ENCODE peak calls at places on chromosomes 2 and 18, in nine cellular contexts. One of them, this sample, is unnamed. For H3K4me1 and H3K79me2, the result is how much of the 10 kb centered on the place peaks cover.

GRCh38 chr2:198113316-198113715 is 308.9 kb downstream of the PLCL1 start:
- DNase-seq in HepG2: no peak
- DNase-seq in H9: no peak
- DNase-seq in mesendoderm: no peak
- DNase-seq in fibroblast of lung: no peak
- DNase-seq in Karpas-422: no peak
- DNase-seq in K562: no peak
- DNase-seq in osteoblast: no peak
- DNase-seq in GM23338: no peak
- DNase-seq in this sample: no peak

GRCh38 chr18:7158201-7158600 is 40.6 kb upstream of the LAMA1 start:
- DNase-seq in HepG2: no peak
- DNase-seq in H9: no peak
- DNase-seq in mesendoderm: peak
- DNase-seq in fibroblast of lung: peak
- DNase-seq in Karpas-422: no peak
- DNase-seq in K562: no peak
- DNase-seq in osteoblast: no peak
- DNase-seq in GM23338: no peak
- DNase-seq in this sample: no peak

GRCh38 chr2:179606141-179606540 is 255.3 kb downstream of the ZNF385B start:
- DNase-seq in HepG2: no peak
- DNase-seq in H9: no peak
- DNase-seq in mesendoderm: no peak
- DNase-seq in fibroblast of lung: no peak
- DNase-seq in Karpas-422: no peak
- DNase-seq in K562: no peak
- DNase-seq in osteoblast: no peak
- DNase-seq in GM23338: no peak
- DNase-seq in this sample: no peak

GRCh38 chr18:48563027-48563426 is 24.2 kb downstream of the CTIF start:
- DNase-seq in HepG2: no peak
- DNase-seq in H9: no peak
- DNase-seq in mesendoderm: peak
- DNase-seq in fibroblast of lung: peak
- DNase-seq in Karpas-422: no peak
- DNase-seq in K562: peak
- DNase-seq in osteoblast: peak
- DNase-seq in GM23338: no peak
- DNase-seq in this sample: no peak

GRCh38 chr18:77495079-77495478 is 245.4 kb downstream of the GALR1 start:
- DNase-seq in HepG2: no peak
- DNase-seq in H9: no peak
- DNase-seq in mesendoderm: no peak
- DNase-seq in fibroblast of lung: no peak
- DNase-seq in Karpas-422: no peak
- DNase-seq in K562: no peak
- DNase-seq in osteoblast: no peak
- DNase-seq in GM23338: no peak
- DNase-seq in this sample: no peak

GRCh38 chr2:232871835-232872736 is 2.0 kb downstream of the SNORC start:
- DNase-seq in HepG2: peak
- DNase-seq in H9: no peak
- DNase-seq in mesendoderm: no peak
- DNase-seq in fibroblast of lung: no peak
- DNase-seq in Karpas-422: no peak
- DNase-seq in K562: no peak
- DNase-seq in osteoblast: peak
- DNase-seq in GM23338: no peak
- DNase-seq in this sample: no peak

GRCh38 chr2:207253946-207254345 is 88.2 kb upstream of the KLF7 start:
- DNase-seq in HepG2: no peak
- DNase-seq in H9: no peak
- DNase-seq in mesendoderm: peak
- DNase-seq in fibroblast of lung: peak
- DNase-seq in Karpas-422: no peak
- DNase-seq in K562: no peak
- DNase-seq in osteoblast: peak
- DNase-seq in GM23338: no peak
- DNase-seq in this sample: no peak

GRCh38 chr2:38706846-38707345 is 41.0 kb downstream of the GALM start:
- DNase-seq in HepG2: no peak
- DNase-seq in H9: no peak
- DNase-seq in mesendoderm: no peak
- DNase-seq in fibroblast of lung: no peak
- DNase-seq in Karpas-422: no peak
- DNase-seq in K562: no peak
- DNase-seq in osteoblast: no peak
- DNase-seq in GM23338: no peak
- DNase-seq in this sample: no peak

GRCh38 chr2:237323656-237324055 is 90.3 kb downstream of the COL6A3 start:
- DNase-seq in HepG2: no peak
- DNase-seq in H9: no peak
- DNase-seq in mesendoderm: no peak
- DNase-seq in fibroblast of lung: no peak
- DNase-seq in Karpas-422: no peak
- DNase-seq in K562: no peak
- DNase-seq in osteoblast: no peak
- DNase-seq in GM23338: no peak
- DNase-seq in this sample: no peak

GRCh38 chr2:75627902-75628504 is 18.6 kb upstream of the MRPL19 start:
- DNase-seq in HepG2: peak
- DNase-seq in H9: peak
- DNase-seq in mesendoderm: peak
- DNase-seq in fibroblast of lung: peak
- DNase-seq in Karpas-422: peak
- DNase-seq in K562: peak
- DNase-seq in osteoblast: peak
- DNase-seq in GM23338: peak
- DNase-seq in this sample: peak

GRCh38 chr18:21179590-21180220 is 62.3 kb upstream of the GREB1L start:
- DNase-seq in HepG2: peak
- DNase-seq in H9: peak
- DNase-seq in mesendoderm: peak
- DNase-seq in fibroblast of lung: peak
- DNase-seq in Karpas-422: peak
- DNase-seq in K562: peak
- DNase-seq in osteoblast: no peak
- DNase-seq in GM23338: peak
- DNase-seq in this sample: peak

DNA sequence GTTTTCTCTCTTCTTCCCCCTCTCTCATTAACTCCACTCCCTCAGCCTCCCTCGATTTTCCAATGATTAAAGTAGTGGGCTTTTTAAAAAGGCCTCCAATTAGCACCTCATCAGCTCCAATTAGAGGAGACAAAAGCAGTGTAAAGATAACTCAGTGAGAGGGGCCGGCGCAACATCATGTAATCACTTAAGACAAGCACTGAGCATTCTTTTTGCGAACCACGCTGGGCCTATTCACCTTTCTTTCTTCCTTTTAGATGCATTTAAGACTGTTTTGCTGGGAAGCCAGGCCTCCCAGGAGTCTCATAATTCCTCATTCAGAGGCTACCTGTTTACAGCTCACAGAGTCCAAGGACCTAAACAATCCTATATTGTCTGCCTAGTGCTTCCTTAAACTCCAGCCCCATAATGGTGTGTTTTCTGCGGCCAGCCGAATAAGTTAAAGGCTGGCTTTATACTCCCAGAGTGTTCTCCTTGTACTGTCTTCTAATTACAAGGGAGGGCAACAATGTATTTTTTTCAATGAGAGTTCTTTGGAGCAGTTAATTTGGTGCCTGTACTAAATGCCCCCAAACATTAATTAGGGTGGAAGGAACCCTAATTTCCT is 27.9 kb upstream of the LMAN1 start:
- DNase-seq in HepG2: no peak
- DNase-seq in H9: peak
- DNase-seq in mesendoderm: peak
- DNase-seq in fibroblast of lung: no peak
- DNase-seq in Karpas-422: no peak
- DNase-seq in K562: no peak
- DNase-seq in osteoblast: no peak
- DNase-seq in GM23338: peak
- DNase-seq in this sample: peak
- H3K27ac ChIP-seq in HepG2: no peak
- H3K27ac ChIP-seq in H9: no peak
- H3K27ac ChIP-seq in mesendoderm: no peak
- H3K27ac ChIP-seq in fibroblast of lung: no peak
- H3K27ac ChIP-seq in Karpas-422: no peak
- H3K27ac ChIP-seq in K562: no peak
- H3K27ac ChIP-seq in osteoblast: no peak
- H3K27ac ChIP-seq in GM23338: peak
- H3K27ac ChIP-seq in this sample: peak

GRCh38 chr2:122070241-122070731 is 314.8 kb downstream of the TSN start:
- DNase-seq in HepG2: no peak
- DNase-seq in H9: no peak
- DNase-seq in mesendoderm: peak
- DNase-seq in fibroblast of lung: no peak
- DNase-seq in Karpas-422: no peak
- DNase-seq in K562: no peak
- DNase-seq in osteoblast: no peak
- DNase-seq in GM23338: no peak
- DNase-seq in this sample: peak

GRCh38 chr2:122077114-122077513 is 321.7 kb downstream of the TSN start:
- DNase-seq in HepG2: no peak
- DNase-seq in H9: no peak
- DNase-seq in mesendoderm: no peak
- DNase-seq in fibroblast of lung: no peak
- DNase-seq in Karpas-422: no peak
- DNase-seq in K562: no peak
- DNase-seq in osteoblast: peak
- DNase-seq in GM23338: no peak
- DNase-seq in this sample: no peak

GRCh38 chr2:122077771-122078170 is 322.3 kb downstream of the TSN start:
- DNase-seq in HepG2: no peak
- DNase-seq in H9: no peak
- DNase-seq in mesendoderm: no peak
- DNase-seq in fibroblast of lung: no peak
- DNase-seq in Karpas-422: no peak
- DNase-seq in K562: no peak
- DNase-seq in osteoblast: no peak
- DNase-seq in GM23338: no peak
- DNase-seq in this sample: no peak

GRCh38 chr2:122072666-122073065 is 317.2 kb downstream of the TSN start:
- DNase-seq in HepG2: no peak
- DNase-seq in H9: no peak
- DNase-seq in mesendoderm: peak
- DNase-seq in fibroblast of lung: no peak
- DNase-seq in Karpas-422: no peak
- DNase-seq in K562: no peak
- DNase-seq in osteoblast: no peak
- DNase-seq in GM23338: no peak
- DNase-seq in this sample: no peak

GRCh38 chr2:122074201-122074600 is 318.8 kb downstream of the TSN start:
- DNase-seq in HepG2: no peak
- DNase-seq in H9: no peak
- DNase-seq in mesendoderm: no peak
- DNase-seq in fibroblast of lung: no peak
- DNase-seq in Karpas-422: no peak
- DNase-seq in K562: no peak
- DNase-seq in osteoblast: no peak
- DNase-seq in GM23338: no peak
- DNase-seq in this sample: no peak
- H3K4me1 ChIP-seq in HepG2: under half
- H3K4me1 ChIP-seq in H9: under half
- H3K4me1 ChIP-seq in mesendoderm: under half
- H3K4me1 ChIP-seq in fibroblast of lung: under half
- H3K4me1 ChIP-seq in Karpas-422: under half
- H3K4me1 ChIP-seq in K562: under half
- H3K4me1 ChIP-seq in osteoblast: under half
- H3K4me1 ChIP-seq in GM23338: under half
- H3K4me1 ChIP-seq in this sample: under half

GRCh38 chr2:213107728-213108127 is 43.7 kb downstream of the IKZF2 start:
- DNase-seq in HepG2: no peak
- DNase-seq in H9: no peak
- DNase-seq in mesendoderm: no peak
- DNase-seq in fibroblast of lung: no peak
- DNase-seq in Karpas-422: no peak
- DNase-seq in K562: no peak
- DNase-seq in osteoblast: no peak
- DNase-seq in GM23338: no peak
- DNase-seq in this sample: no peak
- H3K79me2 ChIP-seq in HepG2: under half
- H3K79me2 ChIP-seq in H9: under half
- H3K79me2 ChIP-seq in mesendoderm: under half
- H3K79me2 ChIP-seq in fibroblast of lung: under half
- H3K79me2 ChIP-seq in Karpas-422: under half
- H3K79me2 ChIP-seq in K562: under half
- H3K79me2 ChIP-seq in osteoblast: under half
- H3K79me2 ChIP-seq in GM23338: under half
- H3K79me2 ChIP-seq in this sample: under half

GRCh38 chr2:102069311-102069974 is 73.1 kb upstream of the IL1R1 start:
- DNase-seq in HepG2: no peak
- DNase-seq in H9: no peak
- DNase-seq in mesendoderm: peak
- DNase-seq in fibroblast of lung: no peak
- DNase-seq in Karpas-422: no peak
- DNase-seq in K562: peak
- DNase-seq in osteoblast: no peak
- DNase-seq in GM23338: no peak
- DNase-seq in this sample: no peak

GRCh38 chr2:102063948-102064678 is 72.4 kb downstream of the IL1R2 start:
- DNase-seq in HepG2: peak
- DNase-seq in H9: peak
- DNase-seq in mesendoderm: peak
- DNase-seq in fibroblast of lung: peak
- DNase-seq in Karpas-422: no peak
- DNase-seq in K562: peak
- DNase-seq in osteoblast: peak
- DNase-seq in GM23338: peak
- DNase-seq in this sample: peak

GRCh38 chr2:102065675-102066252 is 74.0 kb downstream of the IL1R2 start:
- DNase-seq in HepG2: peak
- DNase-seq in H9: no peak
- DNase-seq in mesendoderm: peak
- DNase-seq in fibroblast of lung: peak
- DNase-seq in Karpas-422: no peak
- DNase-seq in K562: peak
- DNase-seq in osteoblast: peak
- DNase-seq in GM23338: no peak
- DNase-seq in this sample: no peak

GRCh38 chr2:102064679-102065674 is 73.2 kb downstream of the IL1R2 start:
- DNase-seq in HepG2: peak
- DNase-seq in H9: no peak
- DNase-seq in mesendoderm: no peak
- DNase-seq in fibroblast of lung: no peak
- DNase-seq in Karpas-422: no peak
- DNase-seq in K562: peak
- DNase-seq in osteoblast: peak
- DNase-seq in GM23338: no peak
- DNase-seq in this sample: no peak

DNA sequence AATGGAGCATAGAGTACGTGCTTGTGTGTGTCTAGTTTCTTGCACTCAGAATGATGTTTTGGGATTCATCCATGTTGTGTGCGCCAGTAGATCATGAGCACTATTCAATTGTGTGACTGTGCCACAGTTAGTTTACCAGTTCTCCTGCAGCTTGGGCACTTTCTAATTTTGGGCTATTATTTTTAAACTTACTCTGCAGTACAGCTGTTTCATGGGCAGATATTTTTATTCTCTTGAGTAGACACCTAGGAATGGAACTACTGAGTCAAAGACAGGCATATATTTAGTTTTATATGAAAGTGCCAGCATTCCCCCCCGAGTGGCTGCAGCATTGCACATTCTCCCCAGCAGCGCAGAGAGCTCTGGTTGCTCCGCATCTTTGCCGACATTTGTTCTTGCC is 74.8 kb downstream of the IL1R2 start:
- DNase-seq in HepG2: no peak
- DNase-seq in H9: no peak
- DNase-seq in mesendoderm: no peak
- DNase-seq in fibroblast of lung: no peak
- DNase-seq in Karpas-422: no peak
- DNase-seq in K562: no peak
- DNase-seq in osteoblast: no peak
- DNase-seq in GM23338: no peak
- DNase-seq in this sample: no peak
- H3K27ac ChIP-seq in HepG2: peak
- H3K27ac ChIP-seq in H9: no peak
- H3K27ac ChIP-seq in mesendoderm: no peak
- H3K27ac ChIP-seq in fibroblast of lung: no peak
- H3K27ac ChIP-seq in Karpas-422: no peak
- H3K27ac ChIP-seq in K562: no peak
- H3K27ac ChIP-seq in osteoblast: no peak
- H3K27ac ChIP-seq in GM23338: no peak
- H3K27ac ChIP-seq in this sample: no peak